ENCODE peak calls at places on chromosomes 16 and 17, in five cellular contexts. M is prostate gland, B is esophagus muscularis mucosa, R is GM23338, Z is sigmoid colon. T is an unnamed sample.

GRCh38 chr17:32625971-32626370 is 139.2 kb downstream of the CDK5R1 start:
- DNase-seq in M (no peak), B (no peak), R (no peak), Z (no peak), T (no peak)

GRCh38 chr17:57356722-57357391 is 100.5 kb downstream of the MSI2 start:
- DNase-seq in M (no peak), B (no peak), R (peak), Z (no peak), T (peak)

GRCh38 chr17:61551255-61551742 is 39.7 kb downstream of the NACA2 start:
- DNase-seq in M (no peak), B (no peak), R (peak), Z (no peak), T (no peak)

GRCh38 chr17:48835971-48836370 is 5.1 kb downstream of the CALCOCO2 start:
- DNase-seq in M (peak), B (no peak), R (no peak), Z (no peak), T (no peak)

GRCh38 chr16:47141773-47142468 is 1.8 kb downstream of the NETO2 start:
- DNase-seq in M (peak), B (no peak), R (peak), Z (peak), T (peak)

GRCh38 chr17:33871720-33872535 is 383.2 kb upstream of the CCL2 start:
- DNase-seq in M (no peak), B (no peak), R (no peak), Z (no peak), T (no peak)

GRCh38 chr17:2181206-2181983 is 122.2 kb downstream of the SMG6 start:
- DNase-seq in M (no peak), B (no peak), R (peak), Z (peak), T (peak)

GRCh38 chr16:12532871-12533610 is 270.6 kb downstream of the CPPED1 start:
- DNase-seq in M (no peak), B (no peak), R (no peak), Z (no peak), T (no peak)

GRCh38 chr16:10655415-10655977 is 39.2 kb downstream of the TEKT5 start:
- DNase-seq in M (no peak), B (no peak), R (no peak), Z (no peak), T (no peak)

GRCh38 chr16:719815-720506 is 985 bp upstream of the ANTKMT start:
- DNase-seq in M (no peak), B (no peak), R (no peak), Z (no peak), T (peak)

GRCh38 chr17:28166478-28166877 is 124.0 kb downstream of the NLK start:
- DNase-seq in M (no peak), B (no peak), R (no peak), Z (no peak), T (no peak)

GRCh38 chr17:38916771-38917170 is 8.6 kb upstream of the LASP1NB start:
- DNase-seq in M (no peak), B (peak), R (no peak), Z (peak), T (no peak)

GRCh38 chr16:70295634-70296033 is 3.4 kb upstream of the DDX19B start:
- DNase-seq in M (no peak), B (no peak), R (no peak), Z (no peak), T (no peak)

GRCh38 chr16:15648135-15648730 is 1.8 kb upstream of the NDE1 start:
- DNase-seq in M (no peak), B (no peak), R (no peak), Z (no peak), T (no peak)

GRCh38 chr17:61806941-61807340 is 56.4 kb downstream of the BRIP1 start:
- DNase-seq in M (no peak), B (no peak), R (no peak), Z (no peak), T (no peak)

GRCh38 chr17:42531455-42532354 is 4.3 kb upstream of the NAGLU start:
- DNase-seq in M (no peak), B (no peak), R (peak), Z (peak), T (peak)

GRCh38 chr17:8420041-8420934 is 15.4 kb upstream of the NDEL1 start:
- DNase-seq in M (no peak), B (no peak), R (no peak), Z (peak), T (peak)

GRCh38 chr16:57842606-57843005 is 40.3 kb upstream of the KIFC3 start:
- DNase-seq in M (no peak), B (no peak), R (no peak), Z (no peak), T (no peak)

GRCh38 chr17:69505740-69506139 is 91.2 kb downstream of the MAP2K6 start:
- DNase-seq in M (no peak), B (no peak), R (no peak), Z (no peak), T (no peak)

GRCh38 chr17:9991796-9992195 is 86.7 kb upstream of the RCVRN start:
- DNase-seq in M (no peak), B (no peak), R (no peak), Z (no peak), T (no peak)

GRCh38 chr16:1550696-1551095 is 17.2 kb downstream of the TMEM204 start:
- DNase-seq in M (no peak), B (no peak), R (no peak), Z (no peak), T (no peak)

GRCh38 chr16:65122974-65123845 is 1.3 kb upstream of the CDH11 start:
- DNase-seq in M (peak), B (no peak), R (peak), Z (peak), T (peak)

GRCh38 chr16:66455970-66456369 is 28.9 kb downstream of the BEAN1 start:
- DNase-seq in M (no peak), B (no peak), R (no peak), Z (no peak), T (no peak)

GRCh38 chr17:39999067-39999466 is 16.2 kb upstream of the CSF3 start:
- DNase-seq in M (no peak), B (no peak), R (no peak), Z (no peak), T (no peak)

GRCh38 chr17:39996162-39996561 is 15.6 kb downstream of the PSMD3 start:
- DNase-seq in M (no peak), B (no peak), R (no peak), Z (no peak), T (no peak)

GRCh38 chr17:39997543-39997942 is 16.9 kb downstream of the PSMD3 start:
- DNase-seq in M (no peak), B (no peak), R (no peak), Z (no peak), T (no peak)

GRCh38 chr17:39995438-39995837 is 14.8 kb downstream of the PSMD3 start:
- DNase-seq in M (no peak), B (no peak), R (no peak), Z (no peak), T (peak)

GRCh38 chr17:39996789-39997188 is 16.2 kb downstream of the PSMD3 start:
- DNase-seq in M (no peak), B (no peak), R (no peak), Z (peak), T (no peak)
- TF ChIP-seq POLR2AphosphoS5 in M (no peak), B (no peak), R (no peak), Z (no peak), T (no peak)

GRCh38 chr17:51203838-51204237 is 37.6 kb downstream of the NME2 start:
- DNase-seq in M (no peak), B (no peak), R (no peak), Z (no peak), T (no peak)
- TF ChIP-seq POLR2AphosphoS5 in M (no peak), B (no peak), R (no peak), Z (no peak), T (no peak)

GRCh38 chr17:12415031-12415430 is 250.7 kb upstream of the MYOCD start:
- DNase-seq in M (no peak), B (no peak), R (peak), Z (no peak), T (no peak)
- TF ChIP-seq POLR2AphosphoS5 in M (no peak), B (peak), R (no peak), Z (peak), T (no peak)

DNA sequence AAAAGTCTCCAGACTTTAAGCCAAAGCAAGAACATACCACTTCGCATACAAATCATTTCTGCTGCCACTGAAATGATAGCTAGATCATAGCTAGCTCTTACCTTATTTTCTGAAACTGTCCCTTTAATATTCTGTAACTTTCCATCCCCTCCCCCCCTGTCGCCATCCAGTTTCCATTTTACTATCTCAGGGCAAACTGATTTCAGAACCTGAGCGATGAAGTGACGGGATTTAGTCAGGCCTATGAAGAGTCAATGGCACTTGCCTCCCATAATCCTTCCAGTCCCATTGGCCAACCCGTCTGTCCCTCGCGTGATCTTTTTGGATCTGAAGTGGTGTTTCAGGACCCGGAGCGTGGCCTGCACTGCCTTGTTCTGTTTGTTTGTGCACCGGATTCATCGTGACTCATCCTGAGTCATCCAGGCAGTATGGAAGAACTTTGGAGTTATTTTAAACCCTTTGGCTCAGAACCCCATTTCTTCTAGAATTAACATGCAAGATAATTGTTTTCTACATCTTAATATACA is 199.8 kb upstream of the CHMP6 start:
- DNase-seq in M (no peak), B (no peak), R (no peak), Z (peak), T (peak)
- TF ChIP-seq POLR2AphosphoS5 in M (peak), B (peak), R (no peak), Z (peak), T (peak)

GRCh38 chr17:58993322-58993721 is 113.4 kb downstream of the TRIM37 start:
- DNase-seq in M (no peak), B (no peak), R (no peak), Z (no peak), T (no peak)
- TF ChIP-seq POLR2AphosphoS5 in M (no peak), B (no peak), R (no peak), Z (no peak), T (no peak)

GRCh38 chr16:2973081-2973480 is 3.9 kb downstream of the PAQR4 start:
- DNase-seq in M (peak), B (no peak), R (no peak), Z (no peak), T (no peak)
- TF ChIP-seq POLR2AphosphoS5 in M (peak), B (no peak), R (peak), Z (no peak), T (no peak)

GRCh38 chr17:81400154-81400938 is 5.1 kb downstream of the BAHCC1 start:
- DNase-seq in M (no peak), B (no peak), R (peak), Z (no peak), T (no peak)
- TF ChIP-seq POLR2AphosphoS5 in M (no peak), B (peak), R (no peak), Z (no peak), T (no peak)

DNA sequence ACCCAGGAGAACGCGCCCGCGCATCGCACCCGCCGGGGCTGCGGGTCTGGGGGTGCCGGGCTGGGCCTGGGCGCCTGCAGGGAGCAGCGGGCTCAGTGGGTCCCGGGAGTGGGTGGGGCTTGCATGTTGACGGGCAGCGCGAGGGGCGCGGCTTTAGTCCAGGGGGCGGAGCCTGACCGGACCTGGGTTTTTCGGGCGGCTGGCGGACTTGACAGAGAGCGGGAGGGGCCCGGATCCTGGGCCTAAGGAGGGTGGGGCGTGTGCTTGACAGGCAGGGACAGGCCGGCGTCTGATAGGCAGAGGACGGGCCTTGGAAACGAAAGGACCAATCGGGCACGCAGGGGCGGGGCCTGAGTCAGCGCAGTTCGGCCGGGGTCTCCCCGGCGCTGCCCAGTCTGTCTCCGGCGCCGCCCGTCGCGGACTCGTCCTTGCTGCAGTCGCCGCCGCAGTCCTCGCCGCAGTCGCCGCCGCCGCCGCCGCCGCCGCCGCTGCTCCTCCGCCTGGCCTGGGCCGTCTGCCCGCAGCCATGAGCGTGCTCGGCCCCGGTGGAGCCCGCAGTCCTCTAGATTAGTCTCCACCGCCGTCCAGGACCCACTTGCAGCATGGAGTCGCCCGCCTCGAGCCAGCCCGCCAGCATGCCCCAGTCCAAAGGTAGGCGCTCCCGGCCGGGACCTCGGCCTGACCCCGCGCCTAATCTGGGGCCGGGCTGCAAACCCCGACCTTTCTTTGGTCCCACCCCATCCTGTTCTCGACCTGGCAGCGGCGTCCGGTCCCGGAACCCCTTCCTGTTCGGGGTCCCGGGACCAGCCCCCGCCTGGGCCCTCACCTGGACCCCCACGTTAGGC is at the start of gene MAP2K3:
- DNase-seq in M (peak), B (peak), R (peak), Z (peak), T (peak)
- TF ChIP-seq POLR2AphosphoS5 in M (peak), B (peak), R (peak), Z (peak), T (peak)

GRCh38 chr16:30478766-30479478 is 6.4 kb downstream of the ITGAL start:
- DNase-seq in M (no peak), B (no peak), R (no peak), Z (no peak), T (no peak)
- TF ChIP-seq POLR2AphosphoS5 in M (no peak), B (no peak), R (no peak), Z (no peak), T (no peak)

DNA sequence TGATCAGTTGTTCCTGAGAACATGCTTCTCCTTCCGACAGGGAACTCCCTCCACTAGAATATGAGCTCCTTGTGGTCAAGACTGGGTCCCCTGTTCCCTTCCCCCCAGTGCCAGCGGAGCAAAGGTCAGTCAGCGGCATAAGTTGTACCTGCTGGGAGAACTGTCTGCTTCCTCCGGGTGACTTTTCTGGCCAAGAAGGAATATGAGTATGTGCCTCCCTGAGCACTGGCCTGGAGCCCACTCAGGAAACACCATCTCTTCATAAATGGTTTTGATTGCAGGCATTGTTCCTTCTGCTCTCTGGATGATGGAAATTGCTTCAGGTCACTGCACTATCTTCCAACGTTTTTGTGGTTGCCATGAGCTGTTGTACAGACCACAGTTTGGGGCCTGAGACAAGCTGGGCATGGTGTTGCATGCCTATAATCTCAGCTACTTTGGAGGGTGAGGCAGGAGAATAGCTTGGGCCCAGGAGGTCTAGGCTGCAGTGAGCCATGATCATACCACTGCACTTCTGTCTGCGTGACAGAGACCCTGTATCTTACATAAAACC is 2.9 kb upstream of the P4HB start:
- DNase-seq in M (no peak), B (no peak), R (no peak), Z (no peak), T (no peak)
- TF ChIP-seq POLR2AphosphoS5 in M (no peak), B (no peak), R (no peak), Z (no peak), T (no peak)

T was measured in transverse colon.